ENCODE peak calls at places on chromosomes 7 and 10, in six cellular contexts. W, V, I, G, H and C are unnamed samples. For H3K4me1, the result is how much of the 10 kb centered on the place peaks cover.

GRCh38 chr10:3595736-3596135 is 189.3 kb downstream of the KLF6 start:
- DNase-seq in W (no peak), V (no peak), I (no peak), G (no peak), H (no peak), C (no peak)

GRCh38 chr10:9228770-9229169 is 1174.3 kb downstream of the GATA3 start:
- DNase-seq in W (no peak), V (peak), I (no peak), G (no peak), H (no peak), C (no peak)

GRCh38 chr7:101410743-101411476 is 48.2 kb downstream of the COL26A1 start:
- DNase-seq in W (no peak), V (no peak), I (peak), G (peak), H (peak), C (peak)

GRCh38 chr7:30931161-30931926 is 19.7 kb downstream of the AQP1 start:
- DNase-seq in W (no peak), V (peak), I (no peak), G (no peak), H (peak), C (peak)

GRCh38 chr10:86888585-86889381 is 68.6 kb downstream of the MMRN2 start:
- DNase-seq in W (no peak), V (peak), I (peak), G (no peak), H (no peak), C (no peak)

GRCh38 chr7:77386165-77386824 is 29.9 kb downstream of the GSAP start:
- DNase-seq in W (no peak), V (peak), I (no peak), G (no peak), H (no peak), C (no peak)

GRCh38 chr10:72337039-72337629 is 17.6 kb downstream of the DNAJB12 start:
- DNase-seq in W (no peak), V (no peak), I (peak), G (peak), H (peak), C (peak)

GRCh38 chr10:62335326-62335725 is 38.8 kb upstream of the ZNF365 start:
- DNase-seq in W (no peak), V (peak), I (no peak), G (no peak), H (no peak), C (no peak)

GRCh38 chr10:83932245-83932644 is 207.1 kb upstream of the GHITM start:
- DNase-seq in W (no peak), V (no peak), I (no peak), G (no peak), H (no peak), C (no peak)

GRCh38 chr10:90856261-90856660 is 1.6 kb downstream of the HTR7 start:
- DNase-seq in W (no peak), V (no peak), I (no peak), G (no peak), H (no peak), C (no peak)

DNA sequence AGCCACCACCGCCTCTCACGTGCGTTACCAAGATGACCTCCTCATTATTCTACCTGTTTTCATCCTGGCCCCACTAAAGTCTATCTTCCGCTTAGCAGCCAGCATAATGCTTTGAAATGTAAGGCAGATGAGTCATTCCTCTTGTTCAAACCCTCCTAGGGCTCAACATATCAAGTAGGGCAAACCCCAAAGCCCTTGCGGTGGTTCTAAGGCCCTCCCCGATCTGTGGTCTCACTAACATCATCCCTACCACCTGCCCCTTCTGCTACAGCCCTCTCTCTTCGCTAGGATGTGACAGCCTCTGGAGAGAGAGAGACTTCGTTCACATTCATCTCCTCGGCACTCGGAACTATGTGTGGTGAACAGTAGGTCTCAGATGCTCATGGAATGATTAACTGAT is 94.8 kb downstream of the SVIL start:
- DNase-seq in W (no peak), V (peak), I (no peak), G (no peak), H (no peak), C (no peak)
- H3K27ac ChIP-seq in W (peak), V (no peak), I (no peak), G (no peak), H (no peak), C (no peak)

GRCh38 chr7:82226191-82226590 is 217.4 kb downstream of the CACNA2D1 start:
- DNase-seq in W (no peak), V (no peak), I (no peak), G (no peak), H (no peak), C (no peak)

GRCh38 chr7:82234457-82235049 is 209.0 kb downstream of the CACNA2D1 start:
- DNase-seq in W (no peak), V (peak), I (peak), G (no peak), H (no peak), C (no peak)

GRCh38 chr7:82235710-82236109 is 207.9 kb downstream of the CACNA2D1 start:
- DNase-seq in W (no peak), V (peak), I (no peak), G (no peak), H (no peak), C (no peak)

GRCh38 chr7:82229164-82229563 is 214.4 kb downstream of the CACNA2D1 start:
- DNase-seq in W (no peak), V (no peak), I (no peak), G (no peak), H (no peak), C (no peak)

DNA sequence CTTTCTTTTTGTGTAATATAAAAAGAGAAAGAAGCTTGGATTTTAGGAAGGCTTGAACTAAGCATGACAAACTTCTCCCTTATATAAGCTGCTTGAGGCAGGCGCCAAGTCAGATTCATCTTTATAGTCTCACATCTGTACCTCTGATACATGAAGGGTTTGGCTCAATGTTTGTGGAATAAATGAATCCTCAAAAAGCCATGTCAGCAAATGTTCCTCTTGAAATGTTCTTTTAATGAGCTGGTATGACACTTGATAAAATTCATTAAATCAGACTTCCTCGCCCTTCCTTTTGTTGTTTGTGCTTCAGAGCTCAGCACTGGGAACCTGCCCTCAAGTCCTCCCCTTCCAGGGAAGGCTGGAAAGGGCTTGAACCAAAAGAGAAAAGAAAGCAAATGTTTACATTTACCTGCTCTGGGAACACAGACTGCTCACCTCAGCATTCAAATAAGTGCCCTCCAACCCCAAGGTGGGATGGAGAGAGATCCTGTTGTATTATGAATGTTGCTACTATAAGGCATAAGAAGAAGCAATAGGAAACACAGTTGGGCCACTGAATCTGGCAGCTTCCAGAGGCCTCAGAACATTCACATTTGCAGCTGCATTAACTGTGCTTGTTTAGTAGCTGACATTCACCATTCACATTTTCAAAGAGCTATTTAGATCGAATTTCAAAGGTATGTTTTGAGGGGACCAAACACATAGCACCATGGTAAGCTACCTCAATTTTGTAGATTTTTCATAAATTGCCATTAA is 212.6 kb downstream of the CACNA2D1 start:
- DNase-seq in W (no peak), V (no peak), I (no peak), G (no peak), H (no peak), C (no peak)
- H3K4me1 ChIP-seq in W (under half), V (under half), I (under half), G (under half), H (under half), C (under half)

DNA sequence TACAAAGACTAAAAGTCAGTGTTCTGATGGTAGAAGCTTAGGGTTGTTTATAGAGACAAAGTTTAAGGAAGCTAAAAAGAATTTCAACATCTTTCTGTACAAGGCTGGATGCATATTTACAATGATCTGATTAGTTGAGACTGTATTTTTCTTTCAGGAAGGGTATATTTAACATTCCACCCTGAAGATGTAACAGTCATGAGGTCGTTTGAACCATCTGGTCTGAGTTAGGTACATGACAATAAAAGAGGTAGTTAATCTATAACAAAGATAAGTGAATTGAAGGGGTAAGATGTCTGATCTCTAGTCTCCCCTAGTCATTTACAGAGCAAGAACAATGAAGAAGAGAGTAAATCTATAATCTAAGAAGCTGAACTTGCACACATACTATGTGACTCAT is 821.2 kb downstream of the CNTNAP2 start:
- DNase-seq in W (no peak), V (no peak), I (no peak), G (no peak), H (no peak), C (no peak)
- TF ChIP-seq CTCF in W (no peak), V (no peak), I (no peak), G (no peak), H (no peak), C (no peak)

DNA sequence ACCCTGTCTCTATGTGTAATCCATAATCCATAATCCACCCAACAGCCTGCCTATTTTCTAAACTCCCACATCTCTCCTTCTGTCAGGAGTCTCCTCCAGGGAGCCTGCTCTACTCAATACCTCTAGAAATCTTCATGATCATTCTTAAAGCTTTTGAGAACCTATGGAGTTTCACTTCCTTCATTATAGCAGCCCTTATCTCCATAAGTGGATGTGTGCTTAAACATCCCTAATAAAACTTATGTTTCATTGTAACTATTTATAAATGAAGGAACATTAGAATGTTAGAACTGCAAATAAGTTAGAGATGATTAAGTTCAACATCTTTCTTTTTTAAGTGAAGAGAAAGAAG is 8.4 kb downstream of the CPED1 start:
- DNase-seq in W (no peak), V (no peak), I (no peak), G (no peak), H (no peak), C (no peak)
- H3K27ac ChIP-seq in W (peak), V (no peak), I (no peak), G (no peak), H (no peak), C (peak)

GRCh38 chr10:119217401-119217800 is 10.0 kb downstream of the GRK5 start:
- DNase-seq in W (no peak), V (no peak), I (no peak), G (no peak), H (no peak), C (no peak)
- H3K4me1 ChIP-seq in W (under half), V (under half), I (under half), G (under half), H (under half), C (under half)

GRCh38 chr7:114865564-114865963 is 56.3 kb upstream of the MDFIC start:
- DNase-seq in W (no peak), V (peak), I (no peak), G (peak), H (peak), C (peak)
- TF ChIP-seq CTCF in W (peak), V (peak), I (peak), G (peak), H (peak), C (peak)

GRCh38 chr10:102312683-102313082 is 67.4 kb downstream of the GBF1 start:
- DNase-seq in W (no peak), V (peak), I (no peak), G (no peak), H (no peak), C (no peak)
- H3K27ac ChIP-seq in W (no peak), V (peak), I (no peak), G (no peak), H (no peak), C (no peak)

DNA sequence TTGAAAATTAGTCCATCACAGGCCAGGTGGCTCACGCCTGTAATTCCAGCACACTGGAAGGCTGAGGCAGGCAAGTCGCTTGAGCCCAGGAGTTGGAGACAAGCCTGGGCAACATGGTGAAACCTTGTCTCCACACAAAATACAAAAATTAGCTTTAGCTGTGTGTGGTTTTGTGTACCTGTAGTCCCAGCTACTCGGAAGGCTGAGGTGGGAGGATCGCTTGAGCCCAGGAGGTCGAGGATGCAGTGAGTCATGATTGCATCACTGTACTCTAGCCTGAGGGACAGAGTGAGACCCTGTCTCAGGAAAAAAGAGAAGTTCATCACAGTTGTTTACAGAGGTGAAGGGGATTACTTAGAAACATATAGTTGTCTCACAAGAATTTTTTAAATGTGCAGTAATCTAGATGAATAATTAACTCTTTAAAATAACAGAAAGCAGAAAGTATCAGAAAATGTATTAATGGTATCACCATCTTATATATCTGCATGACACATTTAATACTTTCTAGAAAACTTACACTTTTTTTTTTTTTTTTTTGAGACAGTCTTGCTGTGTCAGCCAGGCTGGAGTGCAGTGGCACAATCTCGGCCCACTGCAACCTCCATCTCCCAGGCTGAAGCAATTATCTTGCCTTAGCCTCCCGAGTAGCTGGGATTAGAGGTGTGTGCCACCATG is 8.9 kb downstream of the LCOR start:
- DNase-seq in W (no peak), V (peak), I (no peak), G (no peak), H (no peak), C (no peak)
- H3K4me1 ChIP-seq in W (under half), V (under half), I (under half), G (under half), H (under half), C (under half)